ENCODE peak calls at places on chromosomes 7 and 10, in six cellular contexts. X is left colon, S is activated gamma-delta T cell treated with Interleukin-2 at 50 U/mL for 16 hours, K is iPS-NIHi11, B is fibroblast of the conjunctiva, R is A172. P is an unnamed sample.

GRCh38 chr7:132362059-132362458 is 214.2 kb downstream of the PLXNA4 start:
- DNase-seq in X (no peak), S (no peak), K (no peak), B (no peak), R (no peak), P (no peak)

GRCh38 chr7:111744501-111745155 is 182.3 kb upstream of the IMMP2L start:
- DNase-seq in X (no peak), S (no peak), K (no peak), B (peak), R (no peak), P (no peak)

GRCh38 chr10:3774018-3774813 is 10.8 kb downstream of the KLF6 start:
- DNase-seq in X (no peak), S (no peak), K (no peak), B (no peak), R (no peak), P (no peak)

GRCh38 chr7:136925049-136925448 is 56.6 kb downstream of the CHRM2 start:
- DNase-seq in X (no peak), S (no peak), K (no peak), B (no peak), R (peak), P (no peak)

GRCh38 chr7:17362439-17363095 is 64.1 kb downstream of the AHR start:
- DNase-seq in X (no peak), S (no peak), K (no peak), B (no peak), R (no peak), P (no peak)

GRCh38 chr10:92571649-92572048 is 2.2 kb downstream of the IDE start:
- DNase-seq in X (no peak), S (no peak), K (no peak), B (no peak), R (no peak), P (no peak)

GRCh38 chr7:73844131-73844547 is 1.8 kb upstream of the METTL27 start:
- DNase-seq in X (no peak), S (no peak), K (no peak), B (no peak), R (no peak), P (no peak)

GRCh38 chr10:785539-786214 is 96.2 kb upstream of the DIP2C start:
- DNase-seq in X (no peak), S (no peak), K (no peak), B (no peak), R (no peak), P (no peak)

GRCh38 chr7:128876586-128876977 is 13.9 kb downstream of the ATP6V1F start:
- DNase-seq in X (peak), S (no peak), K (no peak), B (no peak), R (no peak), P (no peak)

GRCh38 chr10:23403278-23403677 is 35.6 kb upstream of the OTUD1 start:
- DNase-seq in X (no peak), S (no peak), K (no peak), B (no peak), R (no peak), P (no peak)

GRCh38 chr7:135335628-135336139 is 102.0 kb downstream of the STRA8 start:
- DNase-seq in X (peak), S (peak), K (peak), B (no peak), R (peak), P (no peak)

GRCh38 chr7:108328174-108328651 is 128.0 kb downstream of the NRCAM start:
- DNase-seq in X (no peak), S (no peak), K (no peak), B (no peak), R (no peak), P (no peak)

GRCh38 chr10:116771101-116771705 is 28.8 kb upstream of the HSPA12A start:
- DNase-seq in X (peak), S (no peak), K (no peak), B (peak), R (peak), P (no peak)

GRCh38 chr7:20111821-20112542 is 105.2 kb downstream of the MACC1 start:
- DNase-seq in X (no peak), S (no peak), K (no peak), B (no peak), R (no peak), P (no peak)

GRCh38 chr10:21961847-21962246 is 41.7 kb downstream of the DNAJC1 start:
- DNase-seq in X (no peak), S (no peak), K (no peak), B (no peak), R (no peak), P (no peak)

GRCh38 chr7:82677493-82677892 is 233.9 kb upstream of the CACNA2D1 start:
- DNase-seq in X (no peak), S (peak), K (no peak), B (no peak), R (peak), P (peak)

GRCh38 chr10:59757966-59758365 is 4.7 kb upstream of the MRLN start:
- DNase-seq in X (no peak), S (no peak), K (no peak), B (no peak), R (no peak), P (no peak)

GRCh38 chr7:138352570-138353461 is 107.2 kb upstream of the TRIM24 start:
- DNase-seq in X (no peak), S (no peak), K (no peak), B (no peak), R (no peak), P (no peak)

GRCh38 chr10:112755446-112756117 is 194.5 kb upstream of the TCF7L2 start:
- DNase-seq in X (no peak), S (no peak), K (peak), B (no peak), R (no peak), P (no peak)

GRCh38 chr10:42583828-42584227 is 54.5 kb downstream of the ZNF33B start:
- DNase-seq in X (no peak), S (no peak), K (no peak), B (no peak), R (no peak), P (no peak)

GRCh38 chr10:95388539-95388938 is 97.7 kb upstream of the PDLIM1 start:
- DNase-seq in X (no peak), S (no peak), K (no peak), B (no peak), R (no peak), P (no peak)

P was measured in activated CD4-positive, alpha-beta T cell treated with anti-CD3 and anti-CD28 coated beads, Interleukin-2, amount 50 U/mL, for 4 hours.